ENCODE peak calls at places on chromosomes 2 and 18, in six cellular contexts. One of them, this sample, is unnamed.
A peak's percentile ranks its signal among the peaks of the same experiment; 100 is the strongest.

GRCh38 chr2:197804758-197805597 is 585 bp downstream of the PLCL1 start:
- DNase-seq in suprapubic skin: peak; percentile 78
- DNase-seq in neural crest cell: peak; percentile 30
- DNase-seq in stimulated activated CD8-positive, alpha-beta memory T cell treated with anti-CD3 and anti-CD28 coated beads, Interleukin-7, amount 100 ng/mL, for 24 hours: no peak
- DNase-seq in NCI-H510A treated with DMSO at 0.1 percent for 48 hours: no peak
- DNase-seq in HTR-8/SVneo: no peak
- DNase-seq in this sample: peak; percentile 53

GRCh38 chr2:19111297-19111696 is 247.1 kb downstream of the OSR1 start:
- DNase-seq in HTR-8/SVneo: no peak
- DNase-seq in NCI-H510A treated with DMSO at 0.1 percent for 48 hours: no peak
- DNase-seq in suprapubic skin: no peak
- DNase-seq in neural crest cell: no peak
- DNase-seq in stimulated activated CD8-positive, alpha-beta memory T cell treated with anti-CD3 and anti-CD28 coated beads, Interleukin-7, amount 100 ng/mL, for 24 hours: no peak
- DNase-seq in this sample: no peak

GRCh38 chr2:14427982-14428567 is 204.4 kb upstream of the LRATD1 start:
- DNase-seq in stimulated activated CD8-positive, alpha-beta memory T cell treated with anti-CD3 and anti-CD28 coated beads, Interleukin-7, amount 100 ng/mL, for 24 hours: no peak
- DNase-seq in HTR-8/SVneo: no peak
- DNase-seq in NCI-H510A treated with DMSO at 0.1 percent for 48 hours: no peak
- DNase-seq in neural crest cell: no peak
- DNase-seq in suprapubic skin: no peak
- DNase-seq in this sample: no peak

GRCh38 chr18:34493566-34494358 is 216.3 kb upstream of the DTNA start:
- DNase-seq in NCI-H510A treated with DMSO at 0.1 percent for 48 hours: peak; percentile 73
- DNase-seq in suprapubic skin: no peak
- DNase-seq in stimulated activated CD8-positive, alpha-beta memory T cell treated with anti-CD3 and anti-CD28 coated beads, Interleukin-7, amount 100 ng/mL, for 24 hours: no peak
- DNase-seq in HTR-8/SVneo: no peak
- DNase-seq in neural crest cell: peak; percentile 5
- DNase-seq in this sample: no peak

GRCh38 chr2:75569546-75569945 is 8.8 kb upstream of the EVA1A start:
- DNase-seq in neural crest cell: no peak
- DNase-seq in suprapubic skin: no peak
- DNase-seq in HTR-8/SVneo: no peak
- DNase-seq in NCI-H510A treated with DMSO at 0.1 percent for 48 hours: no peak
- DNase-seq in stimulated activated CD8-positive, alpha-beta memory T cell treated with anti-CD3 and anti-CD28 coated beads, Interleukin-7, amount 100 ng/mL, for 24 hours: no peak
- DNase-seq in this sample: no peak

GRCh38 chr2:64543006-64543697 is 19.0 kb downstream of the AFTPH start:
- DNase-seq in NCI-H510A treated with DMSO at 0.1 percent for 48 hours: no peak
- DNase-seq in suprapubic skin: no peak
- DNase-seq in neural crest cell: no peak
- DNase-seq in HTR-8/SVneo: no peak
- DNase-seq in stimulated activated CD8-positive, alpha-beta memory T cell treated with anti-CD3 and anti-CD28 coated beads, Interleukin-7, amount 100 ng/mL, for 24 hours: no peak
- DNase-seq in this sample: no peak

GRCh38 chr2:169141713-169142352 is 72.5 kb downstream of the DHRS9 start:
- DNase-seq in stimulated activated CD8-positive, alpha-beta memory T cell treated with anti-CD3 and anti-CD28 coated beads, Interleukin-7, amount 100 ng/mL, for 24 hours: peak; percentile 26
- DNase-seq in neural crest cell: peak; percentile 72
- DNase-seq in suprapubic skin: no peak
- DNase-seq in HTR-8/SVneo: peak; percentile 45
- DNase-seq in NCI-H510A treated with DMSO at 0.1 percent for 48 hours: peak; percentile 2
- DNase-seq in this sample: no peak

GRCh38 chr2:223641062-223641461 is 38.9 kb upstream of the SCG2 start:
- DNase-seq in stimulated activated CD8-positive, alpha-beta memory T cell treated with anti-CD3 and anti-CD28 coated beads, Interleukin-7, amount 100 ng/mL, for 24 hours: no peak
- DNase-seq in NCI-H510A treated with DMSO at 0.1 percent for 48 hours: peak; percentile 41
- DNase-seq in HTR-8/SVneo: peak; percentile 57
- DNase-seq in neural crest cell: no peak
- DNase-seq in suprapubic skin: no peak
- DNase-seq in this sample: no peak

GRCh38 chr2:187143537-187143936 is 294.6 kb upstream of the ZSWIM2 start:
- DNase-seq in stimulated activated CD8-positive, alpha-beta memory T cell treated with anti-CD3 and anti-CD28 coated beads, Interleukin-7, amount 100 ng/mL, for 24 hours: no peak
- DNase-seq in suprapubic skin: no peak
- DNase-seq in neural crest cell: no peak
- DNase-seq in HTR-8/SVneo: no peak
- DNase-seq in NCI-H510A treated with DMSO at 0.1 percent for 48 hours: no peak
- DNase-seq in this sample: no peak

GRCh38 chr2:235017441-235017840 is 65.6 kb downstream of the SH3BP4 start:
- DNase-seq in neural crest cell: no peak
- DNase-seq in NCI-H510A treated with DMSO at 0.1 percent for 48 hours: no peak
- DNase-seq in HTR-8/SVneo: no peak
- DNase-seq in stimulated activated CD8-positive, alpha-beta memory T cell treated with anti-CD3 and anti-CD28 coated beads, Interleukin-7, amount 100 ng/mL, for 24 hours: no peak
- DNase-seq in suprapubic skin: no peak
- DNase-seq in this sample: no peak

GRCh38 chr2:44110444-44110843 is 58.2 kb upstream of the PPM1B start:
- DNase-seq in stimulated activated CD8-positive, alpha-beta memory T cell treated with anti-CD3 and anti-CD28 coated beads, Interleukin-7, amount 100 ng/mL, for 24 hours: no peak
- DNase-seq in HTR-8/SVneo: no peak
- DNase-seq in neural crest cell: no peak
- DNase-seq in suprapubic skin: no peak
- DNase-seq in NCI-H510A treated with DMSO at 0.1 percent for 48 hours: no peak
- DNase-seq in this sample: no peak

GRCh38 chr18:57898506-57899124 is 95.5 kb upstream of the ATP8B1 start:
- DNase-seq in neural crest cell: no peak
- DNase-seq in suprapubic skin: no peak
- DNase-seq in stimulated activated CD8-positive, alpha-beta memory T cell treated with anti-CD3 and anti-CD28 coated beads, Interleukin-7, amount 100 ng/mL, for 24 hours: no peak
- DNase-seq in NCI-H510A treated with DMSO at 0.1 percent for 48 hours: peak; percentile 46
- DNase-seq in HTR-8/SVneo: no peak
- DNase-seq in this sample: no peak

GRCh38 chr2:70923378-70924015 is 12.2 kb upstream of the ATP6V1B1 start:
- DNase-seq in stimulated activated CD8-positive, alpha-beta memory T cell treated with anti-CD3 and anti-CD28 coated beads, Interleukin-7, amount 100 ng/mL, for 24 hours: no peak
- DNase-seq in HTR-8/SVneo: no peak
- DNase-seq in neural crest cell: no peak
- DNase-seq in NCI-H510A treated with DMSO at 0.1 percent for 48 hours: peak; percentile 36
- DNase-seq in suprapubic skin: peak; percentile 38
- DNase-seq in this sample: no peak

GRCh38 chr2:215461836-215462532 is 26.1 kb upstream of the FN1 start:
- DNase-seq in HTR-8/SVneo: no peak
- DNase-seq in neural crest cell: no peak
- DNase-seq in suprapubic skin: no peak
- DNase-seq in stimulated activated CD8-positive, alpha-beta memory T cell treated with anti-CD3 and anti-CD28 coated beads, Interleukin-7, amount 100 ng/mL, for 24 hours: no peak
- DNase-seq in NCI-H510A treated with DMSO at 0.1 percent for 48 hours: no peak
- DNase-seq in this sample: no peak

GRCh38 chr18:78711316-78711715 is 268.3 kb upstream of the SALL3 start:
- DNase-seq in NCI-H510A treated with DMSO at 0.1 percent for 48 hours: no peak
- DNase-seq in suprapubic skin: peak; percentile 61
- DNase-seq in HTR-8/SVneo: no peak
- DNase-seq in stimulated activated CD8-positive, alpha-beta memory T cell treated with anti-CD3 and anti-CD28 coated beads, Interleukin-7, amount 100 ng/mL, for 24 hours: no peak
- DNase-seq in neural crest cell: no peak
- DNase-seq in this sample: no peak

GRCh38 chr2:183035954-183036669 is 2.1 kb downstream of the NCKAP1 start:
- DNase-seq in neural crest cell: no peak
- DNase-seq in NCI-H510A treated with DMSO at 0.1 percent for 48 hours: peak; percentile 59
- DNase-seq in HTR-8/SVneo: no peak
- DNase-seq in suprapubic skin: no peak
- DNase-seq in stimulated activated CD8-positive, alpha-beta memory T cell treated with anti-CD3 and anti-CD28 coated beads, Interleukin-7, amount 100 ng/mL, for 24 hours: no peak
- DNase-seq in this sample: no peak

GRCh38 chr2:46701152-46701551 is 214.5 kb downstream of the MCFD2 start:
- DNase-seq in stimulated activated CD8-positive, alpha-beta memory T cell treated with anti-CD3 and anti-CD28 coated beads, Interleukin-7, amount 100 ng/mL, for 24 hours: no peak
- DNase-seq in HTR-8/SVneo: no peak
- DNase-seq in neural crest cell: no peak
- DNase-seq in NCI-H510A treated with DMSO at 0.1 percent for 48 hours: no peak
- DNase-seq in suprapubic skin: no peak
- DNase-seq in this sample: no peak

GRCh38 chr2:45631319-45631718 is 20.2 kb upstream of the PRKCE start:
- DNase-seq in suprapubic skin: no peak
- DNase-seq in neural crest cell: no peak
- DNase-seq in NCI-H510A treated with DMSO at 0.1 percent for 48 hours: no peak
- DNase-seq in HTR-8/SVneo: no peak
- DNase-seq in stimulated activated CD8-positive, alpha-beta memory T cell treated with anti-CD3 and anti-CD28 coated beads, Interleukin-7, amount 100 ng/mL, for 24 hours: no peak
- DNase-seq in this sample: no peak

GRCh38 chr2:214995409-214995808 is 143.0 kb downstream of the ABCA12 start:
- DNase-seq in suprapubic skin: no peak
- DNase-seq in HTR-8/SVneo: no peak
- DNase-seq in neural crest cell: no peak
- DNase-seq in NCI-H510A treated with DMSO at 0.1 percent for 48 hours: no peak
- DNase-seq in stimulated activated CD8-positive, alpha-beta memory T cell treated with anti-CD3 and anti-CD28 coated beads, Interleukin-7, amount 100 ng/mL, for 24 hours: no peak
- DNase-seq in this sample: no peak

GRCh38 chr2:85278361-85278760 is 49.4 kb downstream of the TGOLN2 start:
- DNase-seq in HTR-8/SVneo: no peak
- DNase-seq in NCI-H510A treated with DMSO at 0.1 percent for 48 hours: no peak
- DNase-seq in stimulated activated CD8-positive, alpha-beta memory T cell treated with anti-CD3 and anti-CD28 coated beads, Interleukin-7, amount 100 ng/mL, for 24 hours: no peak
- DNase-seq in neural crest cell: no peak
- DNase-seq in suprapubic skin: no peak
- DNase-seq in this sample: no peak

GRCh38 chr18:28177828-28178635 is 1.1 kb upstream of the CDH2 start:
- DNase-seq in HTR-8/SVneo: peak; percentile 34
- DNase-seq in neural crest cell: peak; percentile 73
- DNase-seq in stimulated activated CD8-positive, alpha-beta memory T cell treated with anti-CD3 and anti-CD28 coated beads, Interleukin-7, amount 100 ng/mL, for 24 hours: no peak
- DNase-seq in suprapubic skin: no peak
- DNase-seq in NCI-H510A treated with DMSO at 0.1 percent for 48 hours: peak; percentile 94
- DNase-seq in this sample: no peak

GRCh38 chr2:163703386-163703785 is 32.4 kb downstream of the FIGN start:
- DNase-seq in suprapubic skin: no peak
- DNase-seq in NCI-H510A treated with DMSO at 0.1 percent for 48 hours: no peak
- DNase-seq in HTR-8/SVneo: no peak
- DNase-seq in stimulated activated CD8-positive, alpha-beta memory T cell treated with anti-CD3 and anti-CD28 coated beads, Interleukin-7, amount 100 ng/mL, for 24 hours: no peak
- DNase-seq in neural crest cell: no peak
- DNase-seq in this sample: no peak

GRCh38 chr18:36114738-36115137 is 14.4 kb downstream of the SLC39A6 start:
- DNase-seq in stimulated activated CD8-positive, alpha-beta memory T cell treated with anti-CD3 and anti-CD28 coated beads, Interleukin-7, amount 100 ng/mL, for 24 hours: no peak
- DNase-seq in NCI-H510A treated with DMSO at 0.1 percent for 48 hours: no peak
- DNase-seq in suprapubic skin: no peak
- DNase-seq in neural crest cell: no peak
- DNase-seq in HTR-8/SVneo: no peak
- DNase-seq in this sample: no peak

This sample was measured in activated naive CD4-positive, alpha-beta T cell treated with anti-CD3 and anti-CD28 coated beads, Interleukin-2, amount 50 U/mL, for 72 hours.